ENCODE peak calls at places on chromosomes 6 and 20, in six cellular contexts. G is nephron progenitor cell; F is right cardiac atrium; A is stimulated activated CD4-positive, alpha-beta T cell treated with anti-CD3 and anti-CD28 coated beads, Interleukin-12 subunit alpha, Interleukin-12 subunit beta, amount 100 ng/mL, for 4 hours; E is neural crest cell; U is naive B cell. K is an unnamed sample.

GRCh38 chr6:148364056-148364844 is 21.6 kb downstream of the SASH1 start:
- DNase-seq in G (no peak), F (no peak), A (no peak), E (no peak), U (no peak), K (no peak)

GRCh38 chr6:169220068-169220964 is 33.3 kb downstream of the THBS2 start:
- DNase-seq in G (no peak), F (no peak), A (no peak), E (no peak), U (no peak), K (no peak)

GRCh38 chr6:3456794-3457709 is at the start of gene SLC22A23:
- DNase-seq in G (peak), F (peak), A (peak), E (peak), U (peak), K (no peak)

GRCh38 chr6:41505084-41506049 is 40.8 kb upstream of the FOXP4 start:
- DNase-seq in G (peak), F (peak), A (peak), E (no peak), U (peak), K (no peak)

GRCh38 chr6:9563996-9564395 is 850.9 kb downstream of the TFAP2A start:
- DNase-seq in G (no peak), F (no peak), A (no peak), E (no peak), U (no peak), K (no peak)

GRCh38 chr20:63594043-63594561 is 20.1 kb upstream of the HELZ2 start:
- DNase-seq in G (no peak), F (no peak), A (no peak), E (no peak), U (no peak), K (no peak)

GRCh38 chr6:293185-294174 is 1.2 kb downstream of the DUSP22 start:
- DNase-seq in G (peak), F (peak), A (peak), E (no peak), U (peak), K (no peak)

GRCh38 chr6:4008324-4009047 is 70.5 kb downstream of the FAM217A start:
- DNase-seq in G (no peak), F (no peak), A (no peak), E (no peak), U (peak), K (no peak)

GRCh38 chr6:166017032-166017635 is 150.5 kb downstream of the TBXT start:
- DNase-seq in G (no peak), F (no peak), A (no peak), E (no peak), U (no peak), K (no peak)

GRCh38 chr20:24116611-24117010 is 128.0 kb upstream of the GGTLC1 start:
- DNase-seq in G (no peak), F (no peak), A (no peak), E (no peak), U (no peak), K (no peak)

GRCh38 chr6:157107915-157108651 is 215.2 kb downstream of the TMEM242 start:
- DNase-seq in G (no peak), F (no peak), A (no peak), E (no peak), U (no peak), K (no peak)

GRCh38 chr20:36065427-36065998 is 89.0 kb upstream of the EPB41L1 start:
- DNase-seq in G (no peak), F (no peak), A (no peak), E (no peak), U (no peak), K (no peak)

GRCh38 chr20:35523298-35523888 is 6.1 kb downstream of the C20orf173 start:
- DNase-seq in G (peak), F (no peak), A (peak), E (peak), U (peak), K (no peak)

GRCh38 chr6:137413482-137413881 is 80.7 kb downstream of the OLIG3 start:
- DNase-seq in G (no peak), F (no peak), A (no peak), E (no peak), U (no peak), K (no peak)

GRCh38 chr20:9040874-9041524 is 27.9 kb upstream of the PLCB4 start:
- DNase-seq in G (no peak), F (no peak), A (no peak), E (no peak), U (no peak), K (no peak)

GRCh38 chr20:14337400-14338171 is at the start of gene FLRT3:
- DNase-seq in G (peak), F (peak), A (no peak), E (peak), U (peak), K (no peak)

GRCh38 chr20:32527052-32527446 is 58.1 kb downstream of the NOL4L start:
- DNase-seq in G (no peak), F (no peak), A (no peak), E (no peak), U (no peak), K (no peak)

GRCh38 chr20:16476032-16476431 is 97.2 kb downstream of the KIF16B start:
- DNase-seq in G (no peak), F (no peak), A (no peak), E (no peak), U (peak), K (no peak)

GRCh38 chr6:16851758-16852157 is 90.5 kb upstream of the ATXN1 start:
- DNase-seq in G (no peak), F (no peak), A (no peak), E (no peak), U (no peak), K (no peak)

GRCh38 chr20:31715766-31716165 is 6.9 kb downstream of the BCL2L1 start:
- DNase-seq in G (no peak), F (no peak), A (no peak), E (no peak), U (no peak), K (no peak)

GRCh38 chr6:63676412-63677114 is 41.0 kb downstream of the PHF3 start:
- DNase-seq in G (no peak), F (no peak), A (no peak), E (no peak), U (no peak), K (no peak)

GRCh38 chr6:68468244-68468884 is 166.7 kb upstream of the ADGRB3 start:
- DNase-seq in G (peak), F (no peak), A (no peak), E (no peak), U (no peak), K (no peak)

GRCh38 chr6:8177721-8178120 is 75.4 kb upstream of the EEF1E1 start:
- DNase-seq in G (no peak), F (no peak), A (no peak), E (no peak), U (no peak), K (no peak)

GRCh38 chr20:52087471-52087870 is 104.1 kb downstream of the ZFP64 start:
- DNase-seq in G (no peak), F (no peak), A (no peak), E (no peak), U (no peak), K (no peak)

GRCh38 chr6:52000064-52000463 is 87.3 kb downstream of the PKHD1 start:
- DNase-seq in G (no peak), F (no peak), A (no peak), E (no peak), U (no peak), K (no peak)

GRCh38 chr6:37752718-37753117 is 55.0 kb upstream of the MDGA1 start:
- DNase-seq in G (no peak), F (no peak), A (no peak), E (no peak), U (no peak), K (no peak)

GRCh38 chr6:43779864-43780260 is 9.9 kb downstream of the VEGFA start:
- DNase-seq in G (no peak), F (peak), A (no peak), E (no peak), U (no peak), K (no peak)

GRCh38 chr20:19047040-19047950 is 165.1 kb upstream of the SLC24A3 start:
- DNase-seq in G (no peak), F (peak), A (no peak), E (no peak), U (no peak), K (no peak)